ENCODE peak calls at places on chromosomes 7 and 10, in four cellular contexts. V is thoracic aorta, R is AG10803, P is H9. I is an unnamed sample.

GRCh38 chr7:47621985-47622561 is 40.2 kb upstream of the TNS3 start:
- DNase-seq in V (no peak), P (no peak), R (peak), I (peak)

GRCh38 chr7:34327681-34328080 is 330.3 kb upstream of the NPSR1 start:
- DNase-seq in R (peak), P (no peak), V (no peak), I (no peak)

GRCh38 chr10:4136121-4136520 is 351.1 kb upstream of the KLF6 start:
- DNase-seq in P (no peak), R (peak), V (no peak), I (no peak)

GRCh38 chr7:5591547-5591899 is 167.9 kb upstream of the TNRC18 start:
- DNase-seq in P (no peak), R (peak), V (no peak), I (peak)

GRCh38 chr7:43204081-43204480 is 91.6 kb downstream of the HECW1 start:
- DNase-seq in P (no peak), R (peak), V (no peak), I (peak)

GRCh38 chr7:150399861-150400778 is 21.0 kb downstream of the ZNF775 start:
- DNase-seq in R (peak), P (peak), V (no peak), I (peak)

GRCh38 chr10:70445718-70446485 is 4.4 kb upstream of the NODAL start:
- DNase-seq in V (no peak), R (peak), P (peak), I (peak)

GRCh38 chr10:947051-947450 is 15.5 kb upstream of the LARP4B start:
- DNase-seq in P (no peak), R (no peak), V (no peak), I (no peak)

GRCh38 chr7:51267169-51267568 is 49.4 kb downstream of the COBL start:
- DNase-seq in V (no peak), P (no peak), R (no peak), I (no peak)

GRCh38 chr10:21234761-21235160 is 290.7 kb downstream of the SKIDA1 start:
- DNase-seq in P (no peak), R (no peak), V (no peak), I (no peak)

GRCh38 chr7:27784399-27785053 is 44.6 kb downstream of the TAX1BP1 start:
- DNase-seq in P (no peak), R (peak), V (no peak), I (peak)

GRCh38 chr7:38020134-38020533 is 99.7 kb downstream of the EPDR1 start:
- DNase-seq in V (no peak), R (no peak), P (no peak), I (peak)

GRCh38 chr7:141702047-141702567 is at the start of gene DENND11:
- DNase-seq in P (no peak), R (peak), V (no peak), I (peak)

GRCh38 chr10:74738985-74739567 is 87.3 kb upstream of the KAT6B start:
- DNase-seq in V (no peak), P (peak), R (no peak), I (no peak)

GRCh38 chr7:94696981-94697670 is 41.2 kb upstream of the SGCE start:
- DNase-seq in R (peak), V (peak), P (no peak), I (peak)

GRCh38 chr7:134414109-134414508 is 44.8 kb downstream of the AKR1B1 start:
- DNase-seq in V (no peak), R (no peak), P (no peak), I (no peak)

GRCh38 chr7:27175005-27175625 is 995 bp upstream of the HOXA10 start:
- DNase-seq in R (no peak), P (peak), V (no peak), I (peak)

GRCh38 chr7:149501651-149502050 is 4.0 kb upstream of the ZNF746 start:
- DNase-seq in V (no peak), R (no peak), P (no peak), I (no peak)

GRCh38 chr10:73923935-73924598 is 13.1 kb downstream of the PLAU start:
- DNase-seq in P (no peak), R (peak), V (no peak), I (no peak)

GRCh38 chr7:131501422-131501821 is 55.0 kb downstream of the PODXL start:
- DNase-seq in V (no peak), R (peak), P (no peak), I (peak)

GRCh38 chr7:25625316-25625715 is 397.0 kb upstream of the NPVF start:
- DNase-seq in V (no peak), P (no peak), R (no peak), I (no peak)

GRCh38 chr7:106216517-106217088 is 68.2 kb downstream of the NAMPT start:
- DNase-seq in V (peak), R (peak), P (no peak), I (peak)

GRCh38 chr10:77355844-77356243 is 281.8 kb downstream of the KCNMA1 start:
- DNase-seq in R (peak), V (no peak), P (no peak), I (peak)

GRCh38 chr7:87816389-87816788 is 59.8 kb downstream of the SLC25A40 start:
- DNase-seq in R (no peak), V (no peak), P (no peak), I (no peak)

GRCh38 chr10:17056781-17057191 is 72.8 kb downstream of the CUBN start:
- DNase-seq in R (peak), V (no peak), P (no peak), I (peak)

GRCh38 chr10:124732931-124733536 is 11.1 kb downstream of the FAM53B start:
- DNase-seq in R (no peak), V (peak), P (peak), I (peak)

GRCh38 chr7:105808703-105809590 is 67.5 kb downstream of the ATXN7L1 start:
- DNase-seq in P (no peak), V (no peak), R (peak), I (peak)

GRCh38 chr10:59839576-59839975 is 66.8 kb downstream of the CCDC6 start:
- DNase-seq in R (peak), V (no peak), P (no peak), I (no peak)

GRCh38 chr7:67738-68395 is 124.5 kb upstream of the FAM20C start:
- DNase-seq in R (peak), P (no peak), V (no peak), I (peak)
- TF ChIP-seq CTCF in R (no peak), P (peak), V (no peak), I (peak)

DNA sequence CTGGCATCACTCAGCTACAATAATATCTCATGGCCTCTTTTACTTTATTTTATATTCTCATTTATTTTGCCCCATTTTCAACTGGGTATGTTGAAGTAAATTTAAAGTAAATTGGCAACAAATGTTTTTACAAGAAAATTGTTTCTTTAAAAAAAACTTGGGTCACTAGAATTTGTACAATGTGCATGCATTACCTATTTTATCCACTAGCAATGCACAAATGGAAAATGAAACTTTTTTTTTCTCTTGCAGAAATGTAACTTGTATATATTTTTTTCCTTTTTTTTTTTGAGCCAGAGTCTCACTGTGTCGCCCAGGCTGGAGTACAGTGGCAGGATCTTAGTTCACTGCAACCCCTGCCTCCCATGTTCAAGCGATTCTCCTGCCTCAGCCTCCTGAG is 10.3 kb upstream of the H2AZ2 start:
- DNase-seq in P (no peak), R (no peak), V (no peak), I (no peak)
- TF ChIP-seq CTCF in P (no peak), R (peak), V (peak), I (no peak)

GRCh38 chr7:107579881-107580715 is at the start of gene BCAP29:
- DNase-seq in V (no peak), P (peak), R (peak), I (peak)
- TF ChIP-seq CTCF in V (peak), P (peak), R (peak), I (no peak)

GRCh38 chr7:65731129-65731528 is 141.7 kb upstream of the VKORC1L1 start:
- DNase-seq in V (no peak), P (no peak), R (no peak), I (no peak)

GRCh38 chr7:65731562-65732035 is 141.3 kb upstream of the VKORC1L1 start:
- DNase-seq in P (peak), R (peak), V (no peak), I (no peak)
- TF ChIP-seq CTCF in P (peak), R (peak), V (no peak), I (peak)

DNA sequence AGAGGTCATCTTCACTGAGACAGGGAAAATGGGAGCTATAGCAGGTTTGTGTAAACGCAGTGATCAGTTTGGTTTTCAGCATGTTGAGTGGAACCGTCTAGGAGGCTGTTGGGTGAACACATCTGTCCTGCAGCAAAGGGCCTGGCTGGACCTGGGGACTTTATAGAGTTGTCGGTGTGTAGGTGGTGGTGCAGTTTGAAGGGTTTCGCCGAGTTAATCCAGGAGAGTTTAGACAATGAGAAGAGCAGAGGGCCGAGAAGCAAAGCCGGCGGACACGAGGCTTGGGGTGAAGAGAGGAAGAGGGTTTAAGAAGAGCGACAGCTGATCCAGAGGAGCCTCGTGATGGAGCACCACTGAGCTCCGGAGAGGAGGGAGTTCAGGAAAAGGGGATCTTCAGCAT is 39.1 kb downstream of the IL15RA start:
- DNase-seq in R (no peak), P (no peak), V (no peak), I (no peak)
- TF ChIP-seq CTCF in R (no peak), P (no peak), V (no peak), I (no peak)

GRCh38 chr10:122157451-122157850 is 113.6 kb upstream of the BTBD16 start:
- DNase-seq in P (no peak), R (no peak), V (no peak), I (no peak)

GRCh38 chr10:122158362-122158761 is 112.7 kb upstream of the BTBD16 start:
- DNase-seq in V (no peak), P (no peak), R (no peak), I (no peak)

GRCh38 chr10:122154034-122154732 is 116.9 kb upstream of the BTBD16 start:
- DNase-seq in R (no peak), P (no peak), V (no peak), I (no peak)

GRCh38 chr10:122152544-122152943 is 118.6 kb upstream of the BTBD16 start:
- DNase-seq in P (no peak), V (peak), R (peak), I (peak)

GRCh38 chr10:122154733-122155366 is 116.2 kb upstream of the BTBD16 start:
- DNase-seq in V (peak), P (peak), R (peak), I (peak)
- TF ChIP-seq CTCF in V (no peak), P (peak), R (peak), I (no peak)

I was measured in foreskin fibroblast.